ENCODE peak calls at places on chromosomes 12 and 14, in seven cellular contexts. Q is K562, I is SK-N-SH, Y is H1, N is HepG2, F is GM12878, P is GM12892. M is an unnamed sample.

GRCh38 chr14:90159147-90159546 is 97.2 kb upstream of the PSMC1 start:
- DNase-seq in F (no peak), Q (no peak), N (no peak), Y (no peak), P (no peak), I (peak; percentile 72), M (no peak)

GRCh38 chr12:56261503-56262230 is 3.5 kb upstream of the ANKRD52 start:
- DNase-seq in Q (no peak), P (no peak), N (no peak), F (no peak), Y (no peak), I (no peak), M (no peak)

GRCh38 chr12:82627799-82628198 is 58.9 kb upstream of the TMTC2 start:
- DNase-seq in N (peak; percentile 21), I (peak; percentile 18), Q (no peak), F (no peak), Y (no peak), P (no peak), M (no peak)

GRCh38 chr12:84922721-84923120 is 10.1 kb upstream of the SLC6A15 start:
- DNase-seq in Q (no peak), P (no peak), Y (no peak), F (no peak), N (no peak), I (no peak), M (no peak)

GRCh38 chr12:51262758-51263177 is 7.4 kb downstream of the SMAGP start:
- DNase-seq in Y (no peak), F (no peak), Q (no peak), P (no peak), I (no peak), N (no peak), M (no peak)

GRCh38 chr12:546265-546919 is 86.7 kb downstream of the B4GALNT3 start:
- DNase-seq in N (no peak), I (no peak), Y (no peak), P (no peak), Q (no peak), F (no peak), M (no peak)

GRCh38 chr12:2215709-2216560 is 163.1 kb downstream of the CACNA1C start:
- DNase-seq in Y (no peak), Q (no peak), F (no peak), I (no peak), P (no peak), N (no peak), M (no peak)

GRCh38 chr12:26290560-26290959 is 95.2 kb downstream of the SSPN start:
- DNase-seq in F (no peak), P (no peak), Q (no peak), Y (no peak), N (no peak), I (no peak), M (no peak)

GRCh38 chr14:77638738-77639137 is 22.3 kb upstream of the SPTLC2 start:
- DNase-seq in N (no peak), I (no peak), F (no peak), P (no peak), Y (no peak), Q (no peak), M (no peak)

GRCh38 chr12:86373813-86374212 is 117.6 kb upstream of the MGAT4C start:
- DNase-seq in I (no peak), Y (no peak), N (no peak), F (no peak), Q (no peak), P (no peak), M (no peak)

GRCh38 chr12:66196806-66197205 is 7.8 kb downstream of the IRAK3 start:
- DNase-seq in Q (no peak), I (no peak), N (no peak), F (peak; percentile 54), P (no peak), Y (no peak), M (no peak)

GRCh38 chr12:108768591-108769500 is 37.5 kb upstream of the CORO1C start:
- DNase-seq in N (peak; percentile 33), I (peak; percentile 46), F (peak; percentile 17), P (peak; percentile 65), Y (peak; percentile 49), Q (peak; percentile 41), M (peak; percentile 54)

GRCh38 chr12:89821901-89822300 is 113.3 kb upstream of the ATP2B1 start:
- DNase-seq in Y (no peak), N (no peak), F (peak; percentile 17), P (peak; percentile 7), Q (no peak), I (no peak), M (no peak)

GRCh38 chr14:40164083-40164482 is 731.9 kb upstream of the FBXO33 start:
- DNase-seq in I (no peak), Y (no peak), F (no peak), P (no peak), Q (no peak), N (no peak), M (no peak)

GRCh38 chr12:80099259-80099658 is at the start of gene OTOGL:
- DNase-seq in I (no peak), P (no peak), Q (no peak), Y (no peak), F (no peak), N (no peak), M (no peak)

GRCh38 chr14:72714094-72714493 is 179.8 kb downstream of the DPF3 start:
- DNase-seq in Q (no peak), I (no peak), Y (no peak), F (peak; percentile 31), N (no peak), P (peak; percentile 39), M (peak; percentile 31)

GRCh38 chr14:32711103-32711680 is 227.5 kb upstream of the NPAS3 start:
- DNase-seq in Y (no peak), N (peak; percentile 62), P (no peak), I (peak; percentile 29), Q (peak; percentile 19), F (no peak), M (no peak)

GRCh38 chr14:104650057-104650980 is 39.1 kb upstream of the INF2 start:
- DNase-seq in P (peak; percentile 92), I (peak; percentile 98), Q (peak; percentile 85), F (no peak), N (peak; percentile 37), Y (peak; percentile 60), M (peak; percentile 93)
- TF ChIP-seq TAF1 in P (no peak), I (no peak), Q (no peak), F (no peak), N (no peak), Y (peak; percentile 25), M (no peak)

GRCh38 chr14:69261761-69262331 is 1.9 kb downstream of the GALNT16 start:
- DNase-seq in Q (no peak), Y (no peak), N (peak; percentile 69), F (no peak), I (peak; percentile 36), P (no peak), M (no peak)
- TF ChIP-seq TAF1 in Q (no peak), Y (no peak), N (no peak), F (no peak), I (no peak), P (no peak), M (no peak)

GRCh38 chr12:92987846-92988621 is 58.9 kb upstream of the EEA1 start:
- DNase-seq in N (peak; percentile 45), Y (no peak), I (no peak), Q (no peak), F (peak; percentile 98), P (peak; percentile 27), M (no peak)
- TF ChIP-seq TAF1 in N (no peak), Y (no peak), I (no peak), Q (no peak), F (peak; percentile 40), P (no peak), M (no peak)

GRCh38 chr12:120259418-120260202 is 5.9 kb downstream of the PXN start:
- DNase-seq in P (no peak), N (no peak), F (no peak), I (no peak), Q (no peak), Y (no peak), M (no peak)
- TF ChIP-seq TAF1 in P (no peak), N (no peak), F (no peak), I (no peak), Q (no peak), Y (no peak), M (no peak)

DNA sequence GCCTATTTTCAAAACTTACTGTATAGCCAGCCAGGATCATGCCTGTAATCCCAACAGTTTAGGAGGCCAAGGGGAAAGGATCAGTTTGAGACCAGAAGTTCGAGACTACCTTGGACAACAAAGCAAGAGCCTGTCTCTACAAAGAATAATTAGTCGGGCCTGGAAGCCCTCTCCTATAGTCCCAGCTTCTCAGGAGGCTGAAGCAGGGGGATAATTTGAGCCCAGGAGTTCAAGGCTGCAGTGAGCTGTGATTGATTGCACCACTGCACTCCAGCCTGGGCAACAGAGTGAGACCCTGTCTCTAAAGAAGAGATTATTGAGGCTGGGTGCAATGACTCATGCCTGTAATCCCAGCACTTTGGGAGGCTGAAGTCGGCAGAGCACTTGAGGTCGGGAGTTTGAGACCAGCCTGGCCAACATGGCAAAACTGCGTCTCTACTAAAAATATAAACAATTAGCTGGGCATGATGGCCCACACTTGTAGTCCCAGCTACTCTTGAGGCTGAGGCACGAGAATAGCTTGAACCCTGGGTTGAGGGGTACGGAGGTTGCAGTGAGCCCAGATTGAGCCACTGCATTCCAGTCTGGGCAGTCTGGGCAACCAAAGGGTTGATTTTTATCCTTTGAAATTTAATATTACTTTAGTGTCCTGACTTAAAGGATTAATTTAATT is 14.1 kb downstream of the EID3 start:
- DNase-seq in Q (no peak), Y (no peak), N (no peak), F (no peak), I (no peak), P (no peak), M (no peak)
- TF ChIP-seq TAF1 in Q (no peak), Y (no peak), N (no peak), F (no peak), I (no peak), P (no peak), M (no peak)

GRCh38 chr14:81319946-81320345 is 80.2 kb downstream of the STON2 start:
- DNase-seq in Q (no peak), N (no peak), I (no peak), P (no peak), F (no peak), Y (no peak), M (no peak)
- TF ChIP-seq TAF1 in Q (no peak), N (no peak), I (no peak), P (no peak), F (no peak), Y (no peak), M (no peak)